ENCODE peak calls at places on chromosomes 3 and 15, in ten cellular contexts. V is right cardiac atrium; R is activated gamma-delta T cell treated with Interleukin-2 at 50 U/mL for 16 hours; M is cardiac septum; G is pulmonary artery endothelial cell; U is AG20443; S is activated effector memory CD4-positive, alpha-beta T cell treated with Interleukin-2 at 50 U/mL for 16 hours; B is hypothalamus; N is HT-29; L is cerebellar nuclear complex. Z is an unnamed sample.

GRCh38 chr3:62260655-62261054 is 112.7 kb downstream of the FEZF2 start:
- DNase-seq in V (no peak), R (no peak), M (no peak), G (no peak), U (no peak), S (no peak), B (no peak), N (no peak), L (no peak), Z (no peak)

GRCh38 chr3:8990266-8991215 is 27.3 kb upstream of the RAD18 start:
- DNase-seq in V (peak), R (no peak), M (no peak), G (no peak), U (no peak), S (no peak), B (no peak), N (no peak), L (no peak), Z (no peak)

GRCh38 chr3:107884719-107885460 is 205.9 kb downstream of the CD47 start:
- DNase-seq in V (no peak), R (no peak), M (no peak), G (no peak), U (peak), S (no peak), B (no peak), N (no peak), L (no peak), Z (no peak)

GRCh38 chr3:136932978-136933812 is 24.6 kb upstream of the IL20RB start:
- DNase-seq in V (no peak), R (no peak), M (no peak), G (no peak), U (no peak), S (no peak), B (no peak), N (no peak), L (no peak), Z (no peak)

GRCh38 chr3:143510601-143511000 is 337.7 kb downstream of the SLC9A9 start:
- DNase-seq in V (no peak), R (no peak), M (no peak), G (no peak), U (no peak), S (no peak), B (no peak), N (no peak), L (no peak), Z (no peak)

GRCh38 chr3:53225181-53225580 is 30.6 kb downstream of the TKT start:
- DNase-seq in V (no peak), R (no peak), M (no peak), G (no peak), U (no peak), S (no peak), B (no peak), N (no peak), L (no peak), Z (no peak)

GRCh38 chr3:128560768-128561167 is 67.8 kb upstream of the GATA2 start:
- DNase-seq in V (no peak), R (no peak), M (no peak), G (no peak), U (no peak), S (no peak), B (no peak), N (no peak), L (no peak), Z (no peak)

GRCh38 chr15:46617507-46617906 is 982.7 kb downstream of the SQOR start:
- DNase-seq in V (no peak), R (no peak), M (no peak), G (no peak), U (no peak), S (no peak), B (no peak), N (no peak), L (no peak), Z (no peak)

GRCh38 chr3:30681276-30682211 is 75.1 kb downstream of the TGFBR2 start:
- DNase-seq in V (peak), R (no peak), M (no peak), G (peak), U (peak), S (no peak), B (peak), N (peak), L (no peak), Z (no peak)

GRCh38 chr15:76223521-76223920 is 87.7 kb downstream of the ETFA start:
- DNase-seq in V (no peak), R (no peak), M (no peak), G (no peak), U (no peak), S (no peak), B (no peak), N (no peak), L (no peak), Z (no peak)

GRCh38 chr3:55911256-55911655 is 424.1 kb upstream of the WNT5A start:
- DNase-seq in V (no peak), R (no peak), M (no peak), G (no peak), U (no peak), S (no peak), B (no peak), N (no peak), L (no peak), Z (no peak)

GRCh38 chr3:154334973-154335420 is 10.7 kb upstream of the DHX36 start:
- DNase-seq in V (no peak), R (no peak), M (no peak), G (no peak), U (peak), S (no peak), B (no peak), N (peak), L (no peak), Z (peak)

GRCh38 chr3:112974894-112975293 is at the start of gene CD200R1:
- DNase-seq in V (no peak), R (no peak), M (no peak), G (no peak), U (no peak), S (no peak), B (no peak), N (no peak), L (no peak), Z (no peak)

GRCh38 chr3:151673974-151674373 is 59.8 kb upstream of the AADACL2 start:
- DNase-seq in V (no peak), R (no peak), M (no peak), G (no peak), U (no peak), S (no peak), B (no peak), N (no peak), L (no peak), Z (no peak)

GRCh38 chr3:14345496-14346150 is 56.8 kb upstream of the SLC6A6 start:
- DNase-seq in V (no peak), R (no peak), M (no peak), G (no peak), U (peak), S (no peak), B (no peak), N (peak), L (no peak), Z (no peak)

GRCh38 chr3:53719796-53720195 is 126.4 kb downstream of the CHDH start:
- DNase-seq in V (no peak), R (no peak), M (no peak), G (no peak), U (no peak), S (no peak), B (no peak), N (no peak), L (no peak), Z (no peak)

GRCh38 chr15:52486003-52486996 is 42.4 kb downstream of the MYO5A start:
- DNase-seq in V (no peak), R (no peak), M (no peak), G (no peak), U (no peak), S (no peak), B (peak), N (no peak), L (no peak), Z (no peak)

GRCh38 chr3:179653777-179654117 is 907 bp downstream of the USP13 start:
- DNase-seq in V (no peak), R (no peak), M (no peak), G (no peak), U (no peak), S (no peak), B (no peak), N (peak), L (no peak), Z (no peak)

GRCh38 chr3:182357928-182358327 is 435.4 kb upstream of the ATP11B start:
- DNase-seq in V (no peak), R (no peak), M (no peak), G (no peak), U (no peak), S (no peak), B (no peak), N (no peak), L (no peak), Z (no peak)

GRCh38 chr15:71198846-71199245 is 83.6 kb downstream of the THSD4 start:
- DNase-seq in V (no peak), R (no peak), M (no peak), G (no peak), U (no peak), S (no peak), B (no peak), N (no peak), L (no peak), Z (no peak)

GRCh38 chr3:97720417-97720816 is 44.1 kb upstream of the ARL6 start:
- DNase-seq in V (no peak), R (no peak), M (no peak), G (no peak), U (no peak), S (no peak), B (no peak), N (no peak), L (no peak), Z (no peak)

GRCh38 chr3:167653750-167654149 is at the start of gene WDR49:
- DNase-seq in V (no peak), R (no peak), M (no peak), G (no peak), U (no peak), S (no peak), B (no peak), N (no peak), L (no peak), Z (no peak)

Z was measured in HepG2.